ENCODE peak calls at places on chromosome 21, in four cellular contexts. V, G, S and Y are unnamed samples.
A peak's percentile ranks its signal among the peaks of the same experiment; 100 is the strongest.

GRCh38 chr21:31018232-31018631 is 20.0 kb downstream of the KRTAP19-8 start:
- DNase-seq in V (no peak), G (no peak), S (no peak), Y (no peak)

GRCh38 chr21:43958364-43959158 is 53.5 kb upstream of the TRAPPC10 start:
- DNase-seq in V (no peak), G (no peak), S (no peak), Y (no peak)

GRCh38 chr21:39141502-39141901 is 41.7 kb downstream of the PSMG1 start:
- DNase-seq in V (no peak), G (no peak), S (no peak), Y (no peak)

GRCh38 chr21:45557611-45558043 is 15.4 kb upstream of the SLC19A1 start:
- DNase-seq in V (no peak), G (no peak), S (no peak), Y (no peak)

GRCh38 chr21:44880762-44881585 is 7.5 kb upstream of the PTTG1IP start:
- DNase-seq in V (peak; percentile 36), G (no peak), S (no peak), Y (no peak)

GRCh38 chr21:39048574-39048973 is 134.7 kb downstream of the PSMG1 start:
- DNase-seq in V (no peak), G (no peak), S (no peak), Y (no peak)

GRCh38 chr21:38352536-38353219 is 95.9 kb downstream of the KCNJ15 start:
- DNase-seq in V (peak; percentile 58), G (peak; percentile 72), S (no peak), Y (peak; percentile 54)

GRCh38 chr21:41917531-41917930 is 36.3 kb downstream of the C2CD2 start:
- DNase-seq in V (no peak), G (no peak), S (no peak), Y (no peak)

GRCh38 chr21:19900149-19900548 is 1098.1 kb upstream of the NCAM2 start:
- DNase-seq in V (no peak), G (no peak), S (no peak), Y (no peak)

GRCh38 chr21:42426424-42426823 is 22.7 kb downstream of the UBASH3A start:
- DNase-seq in V (no peak), G (no peak), S (no peak), Y (no peak)

GRCh38 chr21:28256420-28256831 is 736.3 kb downstream of the LTN1 start:
- DNase-seq in V (no peak), G (no peak), S (no peak), Y (no peak)

GRCh38 chr21:43266534-43266933 is 97.7 kb downstream of the CRYAA start:
- DNase-seq in V (no peak), G (no peak), S (no peak), Y (no peak)

GRCh38 chr21:44322621-44323325 is 16.4 kb downstream of the CFAP410 start:
- DNase-seq in V (no peak), G (no peak), S (peak; percentile 6), Y (no peak)

GRCh38 chr21:38683222-38683621 is 122.5 kb upstream of the ETS2 start:
- DNase-seq in V (no peak), G (no peak), S (no peak), Y (no peak)

GRCh38 chr21:36699026-36699545 is at the start of gene SIM2:
- DNase-seq in V (peak; percentile 72), G (peak; percentile 58), S (no peak), Y (peak; percentile 36)

GRCh38 chr21:38847556-38847955 is 41.8 kb downstream of the ETS2 start:
- DNase-seq in V (no peak), G (no peak), S (no peak), Y (no peak)

GRCh38 chr21:46168238-46168637 is 12.9 kb upstream of the FTCD start:
- DNase-seq in V (no peak), G (no peak), S (no peak), Y (no peak)

GRCh38 chr21:27505516-27505915 is 538.6 kb upstream of the ADAMTS5 start:
- DNase-seq in V (peak; percentile 36), G (no peak), S (no peak), Y (peak; percentile 95)

GRCh38 chr21:25541042-25541441 is 66.2 kb downstream of the MRPL39 start:
- DNase-seq in V (no peak), G (no peak), S (no peak), Y (no peak)

GRCh38 chr21:36761685-36762084 is 62.8 kb downstream of the SIM2 start:
- DNase-seq in V (no peak), G (no peak), S (no peak), Y (no peak)

GRCh38 chr21:34545079-34545884 is 33.3 kb upstream of the KCNE1 start:
- DNase-seq in V (peak; percentile 51), G (no peak), S (no peak), Y (no peak)

GRCh38 chr21:45256021-45256911 is 31.4 kb downstream of the POFUT2 start:
- DNase-seq in V (no peak), G (peak; percentile 26), S (no peak), Y (no peak)

GRCh38 chr21:29367335-29367734 is 68.6 kb downstream of the BACH1 start:
- DNase-seq in V (no peak), G (no peak), S (no peak), Y (no peak)

GRCh38 chr21:30340714-30341573 is 3.5 kb upstream of the KRTAP27-1 start:
- DNase-seq in V (peak; percentile 10), G (no peak), S (no peak), Y (no peak)

GRCh38 chr21:34986561-34987533 is 62.3 kb downstream of the RUNX1 start:
- DNase-seq in V (peak; percentile 23), G (no peak), S (no peak), Y (no peak)

GRCh38 chr21:45768011-45768740 is 124.7 kb downstream of the PCBP3 start:
- DNase-seq in V (no peak), G (peak; percentile 35), S (no peak), Y (no peak)

GRCh38 chr21:46662765-46663500 is 27.5 kb downstream of the PRMT2 start:
- DNase-seq in V (peak; percentile 26), G (no peak), S (no peak), Y (no peak)

GRCh38 chr21:26546698-26547097 is 26.4 kb downstream of the CYYR1 start:
- DNase-seq in V (no peak), G (no peak), S (peak; percentile 20), Y (no peak)

GRCh38 chr21:44653123-44653522 is 1.3 kb downstream of the KRTAP12-4 start:
- DNase-seq in V (no peak), G (peak; percentile 32), S (no peak), Y (no peak)

GRCh38 chr21:45357436-45358260 is 47.3 kb upstream of the COL18A1 start:
- DNase-seq in V (no peak), G (no peak), S (peak; percentile 72), Y (no peak)

GRCh38 chr21:29170935-29171334 is 40.5 kb downstream of the MAP3K7CL start:
- DNase-seq in V (no peak), G (no peak), S (no peak), Y (no peak)

GRCh38 chr21:42133131-42133530 is 62.0 kb downstream of the UMODL1 start:
- DNase-seq in V (no peak), G (no peak), S (no peak), Y (no peak)

GRCh38 chr21:43667191-43667904 is 8.0 kb downstream of the RRP1B start:
- DNase-seq in V (no peak), G (no peak), S (no peak), Y (peak; percentile 43)

GRCh38 chr21:17542371-17542992 is 29.6 kb downstream of the CXADR start:
- DNase-seq in V (no peak), G (no peak), S (no peak), Y (no peak)